ENCODE peak calls at places on chromosome 6, in seven cellular contexts. One of them, this sample, is unnamed. For H3K36me3, the result is how much of the 10 kb centered on the place peaks cover.

GRCh38 chr6:141788096-141788495 is 344.6 kb upstream of the GJE1 start:
- DNase-seq in psoas muscle: no peak
- DNase-seq in mucosa of descending colon: no peak
- DNase-seq in CD8-positive, alpha-beta T cell: no peak
- DNase-seq in ovary: no peak
- DNase-seq in CD4-positive, alpha-beta memory T cell: no peak
- DNase-seq in adrenal gland: no peak
- DNase-seq in this sample: no peak

GRCh38 chr6:46221221-46221793 is 50.5 kb upstream of the ENPP5 start:
- DNase-seq in psoas muscle: no peak
- DNase-seq in ovary: no peak
- DNase-seq in CD4-positive, alpha-beta memory T cell: peak
- DNase-seq in adrenal gland: peak
- DNase-seq in mucosa of descending colon: no peak
- DNase-seq in CD8-positive, alpha-beta T cell: no peak
- DNase-seq in this sample: no peak

GRCh38 chr6:30007132-30007764 is 53.8 kb upstream of the POLR1H start:
- DNase-seq in CD4-positive, alpha-beta memory T cell: peak
- DNase-seq in ovary: peak
- DNase-seq in CD8-positive, alpha-beta T cell: no peak
- DNase-seq in psoas muscle: peak
- DNase-seq in mucosa of descending colon: no peak
- DNase-seq in adrenal gland: peak
- DNase-seq in this sample: peak

GRCh38 chr6:152098683-152099082 is 291.2 kb downstream of the ESR1 start:
- DNase-seq in psoas muscle: no peak
- DNase-seq in mucosa of descending colon: no peak
- DNase-seq in CD8-positive, alpha-beta T cell: no peak
- DNase-seq in ovary: no peak
- DNase-seq in CD4-positive, alpha-beta memory T cell: no peak
- DNase-seq in adrenal gland: no peak
- DNase-seq in this sample: no peak

GRCh38 chr6:152232494-152233151 is 404.5 kb downstream of the SYNE1 start:
- DNase-seq in adrenal gland: no peak
- DNase-seq in mucosa of descending colon: no peak
- DNase-seq in CD4-positive, alpha-beta memory T cell: peak
- DNase-seq in CD8-positive, alpha-beta T cell: no peak
- DNase-seq in ovary: no peak
- DNase-seq in psoas muscle: no peak
- DNase-seq in this sample: no peak

GRCh38 chr6:41451515-41452163 is 94.5 kb upstream of the FOXP4 start:
- DNase-seq in adrenal gland: no peak
- DNase-seq in CD8-positive, alpha-beta T cell: no peak
- DNase-seq in ovary: peak
- DNase-seq in CD4-positive, alpha-beta memory T cell: no peak
- DNase-seq in psoas muscle: peak
- DNase-seq in mucosa of descending colon: no peak
- DNase-seq in this sample: no peak

GRCh38 chr6:26553739-26554668 is 15.8 kb downstream of the HMGN4 start:
- DNase-seq in CD8-positive, alpha-beta T cell: peak
- DNase-seq in adrenal gland: peak
- DNase-seq in mucosa of descending colon: peak
- DNase-seq in ovary: peak
- DNase-seq in CD4-positive, alpha-beta memory T cell: peak
- DNase-seq in psoas muscle: peak
- DNase-seq in this sample: peak

GRCh38 chr6:22437665-22438064 is 131.7 kb upstream of the HDGFL1 start:
- DNase-seq in ovary: no peak
- DNase-seq in CD8-positive, alpha-beta T cell: no peak
- DNase-seq in mucosa of descending colon: no peak
- DNase-seq in psoas muscle: no peak
- DNase-seq in CD4-positive, alpha-beta memory T cell: no peak
- DNase-seq in adrenal gland: no peak
- DNase-seq in this sample: no peak

GRCh38 chr6:159307246-159307790 is 138.1 kb downstream of the FNDC1 start:
- DNase-seq in ovary: no peak
- DNase-seq in mucosa of descending colon: no peak
- DNase-seq in adrenal gland: no peak
- DNase-seq in psoas muscle: no peak
- DNase-seq in CD8-positive, alpha-beta T cell: no peak
- DNase-seq in CD4-positive, alpha-beta memory T cell: no peak
- DNase-seq in this sample: no peak

GRCh38 chr6:143878272-143878760 is 14.0 kb downstream of the ZC2HC1B start:
- DNase-seq in adrenal gland: no peak
- DNase-seq in mucosa of descending colon: no peak
- DNase-seq in CD8-positive, alpha-beta T cell: no peak
- DNase-seq in CD4-positive, alpha-beta memory T cell: no peak
- DNase-seq in psoas muscle: no peak
- DNase-seq in ovary: no peak
- DNase-seq in this sample: no peak
- H3K36me3 ChIP-seq in adrenal gland: under half
- H3K36me3 ChIP-seq in mucosa of descending colon: under half
- H3K36me3 ChIP-seq in CD8-positive, alpha-beta T cell: under half
- H3K36me3 ChIP-seq in CD4-positive, alpha-beta memory T cell: under half
- H3K36me3 ChIP-seq in psoas muscle: under half
- H3K36me3 ChIP-seq in ovary: under half
- H3K36me3 ChIP-seq in this sample: under half

GRCh38 chr6:339480-339879 is 47.2 kb downstream of the DUSP22 start:
- DNase-seq in CD4-positive, alpha-beta memory T cell: peak
- DNase-seq in psoas muscle: no peak
- DNase-seq in mucosa of descending colon: no peak
- DNase-seq in ovary: no peak
- DNase-seq in CD8-positive, alpha-beta T cell: no peak
- DNase-seq in adrenal gland: no peak
- DNase-seq in this sample: no peak
- H3K4me3 ChIP-seq in CD4-positive, alpha-beta memory T cell: no peak
- H3K4me3 ChIP-seq in psoas muscle: no peak
- H3K4me3 ChIP-seq in mucosa of descending colon: no peak
- H3K4me3 ChIP-seq in ovary: no peak
- H3K4me3 ChIP-seq in CD8-positive, alpha-beta T cell: no peak
- H3K4me3 ChIP-seq in adrenal gland: no peak
- H3K4me3 ChIP-seq in this sample: no peak

GRCh38 chr6:136641166-136641565 is 90.9 kb upstream of the MAP7 start:
- DNase-seq in adrenal gland: no peak
- DNase-seq in CD4-positive, alpha-beta memory T cell: no peak
- DNase-seq in ovary: no peak
- DNase-seq in CD8-positive, alpha-beta T cell: no peak
- DNase-seq in psoas muscle: no peak
- DNase-seq in mucosa of descending colon: no peak
- DNase-seq in this sample: no peak

GRCh38 chr6:136640132-136640915 is 90.1 kb upstream of the MAP7 start:
- DNase-seq in mucosa of descending colon: no peak
- DNase-seq in ovary: no peak
- DNase-seq in CD4-positive, alpha-beta memory T cell: no peak
- DNase-seq in adrenal gland: peak
- DNase-seq in CD8-positive, alpha-beta T cell: no peak
- DNase-seq in psoas muscle: peak
- DNase-seq in this sample: no peak

GRCh38 chr6:136633355-136633754 is 83.1 kb upstream of the MAP7 start:
- DNase-seq in mucosa of descending colon: no peak
- DNase-seq in CD8-positive, alpha-beta T cell: no peak
- DNase-seq in psoas muscle: no peak
- DNase-seq in CD4-positive, alpha-beta memory T cell: no peak
- DNase-seq in ovary: no peak
- DNase-seq in adrenal gland: no peak
- DNase-seq in this sample: no peak

GRCh38 chr6:136639671-136640070 is 89.4 kb upstream of the MAP7 start:
- DNase-seq in CD8-positive, alpha-beta T cell: no peak
- DNase-seq in adrenal gland: no peak
- DNase-seq in CD4-positive, alpha-beta memory T cell: no peak
- DNase-seq in mucosa of descending colon: no peak
- DNase-seq in psoas muscle: no peak
- DNase-seq in ovary: no peak
- DNase-seq in this sample: no peak

DNA sequence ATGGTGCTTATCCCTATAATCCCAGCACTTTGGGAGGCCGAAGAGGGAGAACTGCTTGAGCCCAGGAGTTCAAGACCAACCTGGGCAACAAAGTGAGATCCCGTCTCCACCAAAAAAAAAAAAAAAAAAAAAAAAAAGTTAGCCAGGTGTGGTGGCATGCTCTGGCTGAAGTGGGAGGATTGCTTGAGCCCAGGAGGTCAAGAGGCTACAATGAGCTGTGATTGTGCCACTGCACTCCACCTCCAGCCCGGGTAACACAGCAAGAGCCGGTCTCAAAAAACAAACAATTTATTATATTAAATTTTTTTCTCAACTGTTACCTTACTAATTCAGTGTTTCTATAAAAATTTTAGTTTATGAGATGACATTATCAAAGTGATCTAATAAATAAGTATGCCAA is 85.4 kb upstream of the MAP7 start:
- DNase-seq in psoas muscle: no peak
- DNase-seq in mucosa of descending colon: no peak
- DNase-seq in ovary: no peak
- DNase-seq in CD8-positive, alpha-beta T cell: no peak
- DNase-seq in CD4-positive, alpha-beta memory T cell: no peak
- DNase-seq in adrenal gland: no peak
- DNase-seq in this sample: no peak
- H3K36me3 ChIP-seq in psoas muscle: under half
- H3K36me3 ChIP-seq in mucosa of descending colon: under half
- H3K36me3 ChIP-seq in ovary: under half
- H3K36me3 ChIP-seq in CD8-positive, alpha-beta T cell: under half
- H3K36me3 ChIP-seq in CD4-positive, alpha-beta memory T cell: under half
- H3K36me3 ChIP-seq in adrenal gland: half or more
- H3K36me3 ChIP-seq in this sample: under half

DNA sequence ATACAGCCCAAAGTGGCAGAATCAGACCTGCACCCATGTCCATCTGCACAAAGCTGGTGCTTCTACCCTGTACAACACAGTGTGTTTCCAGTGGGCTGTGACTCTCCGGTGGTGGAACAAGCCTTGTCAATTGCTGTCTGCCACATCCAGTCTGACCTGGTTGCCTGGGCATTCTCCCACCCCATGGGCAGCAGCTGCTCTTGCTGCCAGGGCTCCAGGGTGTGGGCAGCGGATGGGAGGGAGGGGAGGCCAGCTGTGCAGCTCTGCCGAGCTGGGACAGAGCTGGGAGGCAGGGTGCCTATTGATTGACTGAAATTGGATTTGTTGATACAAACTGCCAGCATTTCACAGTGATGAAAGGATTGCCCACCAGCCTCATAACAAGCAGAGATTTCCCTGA is 150.9 kb downstream of the NRN1 start:
- DNase-seq in adrenal gland: no peak
- DNase-seq in CD4-positive, alpha-beta memory T cell: no peak
- DNase-seq in psoas muscle: no peak
- DNase-seq in ovary: no peak
- DNase-seq in CD8-positive, alpha-beta T cell: no peak
- DNase-seq in mucosa of descending colon: no peak
- DNase-seq in this sample: no peak
- H3K4me3 ChIP-seq in adrenal gland: no peak
- H3K4me3 ChIP-seq in CD4-positive, alpha-beta memory T cell: no peak
- H3K4me3 ChIP-seq in psoas muscle: no peak
- H3K4me3 ChIP-seq in ovary: no peak
- H3K4me3 ChIP-seq in CD8-positive, alpha-beta T cell: no peak
- H3K4me3 ChIP-seq in mucosa of descending colon: no peak
- H3K4me3 ChIP-seq in this sample: no peak

GRCh38 chr6:44415424-44415823 is 27.9 kb downstream of the CDC5L start:
- DNase-seq in CD4-positive, alpha-beta memory T cell: no peak
- DNase-seq in adrenal gland: no peak
- DNase-seq in psoas muscle: no peak
- DNase-seq in mucosa of descending colon: no peak
- DNase-seq in CD8-positive, alpha-beta T cell: no peak
- DNase-seq in ovary: no peak
- DNase-seq in this sample: no peak

GRCh38 chr6:44411141-44411540 is 23.6 kb downstream of the CDC5L start:
- DNase-seq in mucosa of descending colon: no peak
- DNase-seq in CD4-positive, alpha-beta memory T cell: no peak
- DNase-seq in adrenal gland: no peak
- DNase-seq in ovary: no peak
- DNase-seq in CD8-positive, alpha-beta T cell: no peak
- DNase-seq in psoas muscle: no peak
- DNase-seq in this sample: no peak

GRCh38 chr6:44407951-44408670 is 20.6 kb downstream of the CDC5L start:
- DNase-seq in ovary: no peak
- DNase-seq in adrenal gland: no peak
- DNase-seq in psoas muscle: no peak
- DNase-seq in CD4-positive, alpha-beta memory T cell: no peak
- DNase-seq in mucosa of descending colon: no peak
- DNase-seq in CD8-positive, alpha-beta T cell: no peak
- DNase-seq in this sample: no peak

GRCh38 chr6:44409207-44409796 is 21.8 kb downstream of the CDC5L start:
- DNase-seq in adrenal gland: no peak
- DNase-seq in psoas muscle: no peak
- DNase-seq in CD8-positive, alpha-beta T cell: no peak
- DNase-seq in mucosa of descending colon: no peak
- DNase-seq in ovary: no peak
- DNase-seq in CD4-positive, alpha-beta memory T cell: no peak
- DNase-seq in this sample: no peak

GRCh38 chr6:44410363-44410762 is 22.9 kb downstream of the CDC5L start:
- DNase-seq in psoas muscle: no peak
- DNase-seq in CD8-positive, alpha-beta T cell: no peak
- DNase-seq in CD4-positive, alpha-beta memory T cell: no peak
- DNase-seq in adrenal gland: no peak
- DNase-seq in mucosa of descending colon: no peak
- DNase-seq in ovary: no peak
- DNase-seq in this sample: no peak
- H3K36me3 ChIP-seq in psoas muscle: half or more
- H3K36me3 ChIP-seq in CD8-positive, alpha-beta T cell: under half
- H3K36me3 ChIP-seq in CD4-positive, alpha-beta memory T cell: under half
- H3K36me3 ChIP-seq in adrenal gland: half or more
- H3K36me3 ChIP-seq in mucosa of descending colon: under half
- H3K36me3 ChIP-seq in ovary: under half
- H3K36me3 ChIP-seq in this sample: under half

GRCh38 chr6:24664049-24664987 is 2.4 kb downstream of the TDP2 start:
- DNase-seq in CD4-positive, alpha-beta memory T cell: no peak
- DNase-seq in CD8-positive, alpha-beta T cell: no peak
- DNase-seq in adrenal gland: no peak
- DNase-seq in mucosa of descending colon: no peak
- DNase-seq in psoas muscle: no peak
- DNase-seq in ovary: no peak
- DNase-seq in this sample: no peak
- H3K4me3 ChIP-seq in CD4-positive, alpha-beta memory T cell: no peak
- H3K4me3 ChIP-seq in CD8-positive, alpha-beta T cell: no peak
- H3K4me3 ChIP-seq in adrenal gland: no peak
- H3K4me3 ChIP-seq in mucosa of descending colon: peak
- H3K4me3 ChIP-seq in psoas muscle: no peak
- H3K4me3 ChIP-seq in ovary: no peak
- H3K4me3 ChIP-seq in this sample: no peak

DNA sequence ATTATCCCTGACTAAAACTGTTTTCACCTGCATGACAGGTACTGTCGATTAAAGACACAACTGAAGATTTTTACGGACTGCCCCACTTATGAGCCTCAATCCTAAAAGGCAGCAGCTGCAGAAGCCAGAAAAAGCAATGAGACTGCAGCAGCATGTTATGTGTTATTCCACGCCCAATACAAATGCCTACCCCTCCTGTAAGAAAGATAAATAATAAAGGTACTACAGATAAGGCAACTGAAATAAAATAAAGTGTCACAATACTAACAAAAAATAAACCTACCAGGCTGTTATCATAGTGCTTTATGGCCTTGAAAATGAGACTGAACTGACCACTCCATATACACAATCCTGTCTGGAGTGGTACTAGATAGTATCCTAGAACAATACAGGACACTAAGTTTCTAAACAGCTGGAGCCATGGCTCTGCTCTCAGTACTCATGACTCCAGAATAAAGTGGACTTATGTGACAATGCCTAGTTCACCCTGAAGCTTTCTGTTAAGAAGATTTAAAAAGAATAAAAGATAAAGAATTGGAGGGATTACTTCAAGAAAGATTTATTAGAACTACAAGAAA is 9.5 kb downstream of the BCLAF1 start:
- DNase-seq in CD4-positive, alpha-beta memory T cell: no peak
- DNase-seq in ovary: no peak
- DNase-seq in CD8-positive, alpha-beta T cell: no peak
- DNase-seq in adrenal gland: no peak
- DNase-seq in psoas muscle: no peak
- DNase-seq in mucosa of descending colon: no peak
- DNase-seq in this sample: no peak
- H3K36me3 ChIP-seq in CD4-positive, alpha-beta memory T cell: under half
- H3K36me3 ChIP-seq in ovary: under half
- H3K36me3 ChIP-seq in CD8-positive, alpha-beta T cell: under half
- H3K36me3 ChIP-seq in adrenal gland: under half
- H3K36me3 ChIP-seq in psoas muscle: half or more
- H3K36me3 ChIP-seq in mucosa of descending colon: under half
- H3K36me3 ChIP-seq in this sample: under half